ENCODE peak calls at places on chromosomes 11 and 22, in five cellular contexts. E is HFFc6; V is activated CD4-positive, alpha-beta T cell treated with anti-CD3 and anti-CD28 coated beads, Interleukin-2, amount 50 U/mL, for 4 hours; Y is GF-D8; J is CD4-positive, alpha-beta memory T cell. H is an unnamed sample.

GRCh38 chr11:73376803-73377629 is 817 bp downstream of the RELT start:
- DNase-seq in E (peak), V (peak), Y (peak), J (peak), H (peak)

GRCh38 chr11:107770546-107770945 is 58.7 kb upstream of the SLN start:
- DNase-seq in E (peak), V (no peak), Y (no peak), J (no peak), H (no peak)

GRCh38 chr11:18012314-18012905 is 437 bp downstream of the SERGEF start:
- DNase-seq in E (no peak), V (peak), Y (no peak), J (no peak), H (no peak)

GRCh38 chr11:128506384-128506783 is 81.0 kb downstream of the ETS1 start:
- DNase-seq in E (no peak), V (no peak), Y (no peak), J (no peak), H (no peak)

GRCh38 chr11:9057888-9058287 is 33.5 kb downstream of the SCUBE2 start:
- DNase-seq in E (no peak), V (no peak), Y (no peak), J (no peak), H (no peak)

GRCh38 chr11:109377039-109377742 is 44.8 kb upstream of the C11orf87 start:
- DNase-seq in E (no peak), V (no peak), Y (no peak), J (no peak), H (no peak)

GRCh38 chr11:11989774-11990744 is 18.4 kb downstream of the DKK3 start:
- DNase-seq in E (no peak), V (no peak), Y (no peak), J (no peak), H (no peak)

GRCh38 chr11:48094643-48095339 is 114.4 kb downstream of the PTPRJ start:
- DNase-seq in E (no peak), V (no peak), Y (no peak), J (no peak), H (no peak)

GRCh38 chr22:19744350-19745006 is 16.1 kb upstream of the TBX1 start:
- DNase-seq in E (no peak), V (no peak), Y (no peak), J (no peak), H (no peak)

GRCh38 chr11:12602421-12602820 is 71.8 kb upstream of the TEAD1 start:
- DNase-seq in E (no peak), V (no peak), Y (no peak), J (no peak), H (no peak)

GRCh38 chr11:106344392-106344791 is 266.9 kb downstream of the AASDHPPT start:
- DNase-seq in E (peak), V (no peak), Y (no peak), J (no peak), H (no peak)

GRCh38 chr11:114262681-114263509 is 33.3 kb upstream of the NNMT start:
- DNase-seq in E (peak), V (no peak), Y (peak), J (no peak), H (no peak)

GRCh38 chr22:17121235-17122195 is at the start of gene TMEM121B:
- DNase-seq in E (no peak), V (no peak), Y (no peak), J (no peak), H (no peak)

GRCh38 chr11:2524446-2525165 is 79.8 kb downstream of the KCNQ1 start:
- DNase-seq in E (no peak), V (no peak), Y (no peak), J (no peak), H (no peak)

GRCh38 chr22:27065259-27065658 is 407.9 kb downstream of the MIAT start:
- DNase-seq in E (no peak), V (no peak), Y (no peak), J (no peak), H (no peak)

GRCh38 chr22:49380095-49380827 is 447.4 kb downstream of the BRD1 start:
- DNase-seq in E (no peak), V (no peak), Y (no peak), J (no peak), H (no peak)

H was measured in central memory CD4-positive, alpha-beta T cell.